ENCODE peak calls at places on chromosomes 5 and 9, in nine cellular contexts. Z, I, B, D, G, X, L, F and H are unnamed samples.

GRCh38 chr9:18448101-18448500 is 25.9 kb upstream of the ADAMTSL1 start:
- DNase-seq in L (no peak), F (no peak), X (no peak), D (no peak), G (no peak), Z (no peak), I (no peak), B (no peak), H (no peak)

GRCh38 chr5:122093415-122093814 is 15.4 kb upstream of the LOX start:
- DNase-seq in D (no peak), F (no peak), I (peak; percentile 70), B (no peak), X (no peak), Z (no peak), G (no peak), L (no peak), H (no peak)

GRCh38 chr5:15763754-15764153 is 263.8 kb downstream of the FBXL7 start:
- DNase-seq in I (peak; percentile 17), G (no peak), F (no peak), L (no peak), X (no peak), D (no peak), B (no peak), Z (no peak), H (no peak)

GRCh38 chr5:138033275-138033808 is 463 bp upstream of the FAM13B start:
- DNase-seq in F (no peak), B (no peak), L (no peak), I (peak; percentile 8), X (peak; percentile 45), G (no peak), D (no peak), Z (peak; percentile 22), H (no peak)

GRCh38 chr5:4579679-4580078 is 560.5 kb upstream of the ADAMTS16 start:
- DNase-seq in F (no peak), L (no peak), I (no peak), G (no peak), Z (no peak), D (no peak), B (no peak), X (no peak), H (no peak)

GRCh38 chr5:100706796-100707195 is 171.6 kb downstream of the FAM174A start:
- DNase-seq in G (no peak), B (no peak), F (no peak), X (peak; percentile 7), D (no peak), I (peak; percentile 56), Z (no peak), L (no peak), H (no peak)

GRCh38 chr5:150298701-150299451 is 3.8 kb downstream of the ARSI start:
- DNase-seq in G (no peak), Z (no peak), I (peak; percentile 97), B (no peak), L (no peak), X (peak; percentile 97), D (no peak), F (no peak), H (no peak)

GRCh38 chr9:73370053-73370452 is 218.4 kb downstream of the ANXA1 start:
- DNase-seq in D (no peak), Z (no peak), L (no peak), B (no peak), I (no peak), G (no peak), F (no peak), X (peak; percentile 47), H (no peak)

GRCh38 chr9:88781500-88782391 is 209.5 kb upstream of the S1PR3 start:
- DNase-seq in B (no peak), X (no peak), G (no peak), F (no peak), I (peak; percentile 94), L (no peak), Z (no peak), D (peak; percentile 33), H (no peak)

GRCh38 chr9:87610200-87611155 is 112.8 kb downstream of the DAPK1 start:
- DNase-seq in I (peak; percentile 15), X (peak; percentile 37), B (no peak), F (no peak), L (no peak), Z (no peak), G (no peak), D (no peak), H (no peak)

GRCh38 chr9:87614402-87614801 is 111.5 kb upstream of the CTSL start:
- DNase-seq in X (no peak), B (no peak), L (no peak), F (no peak), Z (no peak), G (no peak), D (no peak), I (no peak), H (no peak)

GRCh38 chr9:87612536-87612935 is 113.4 kb upstream of the CTSL start:
- DNase-seq in F (peak; percentile 7), I (no peak), Z (no peak), L (no peak), X (no peak), D (no peak), B (no peak), G (no peak), H (no peak)

GRCh38 chr9:87615547-87616148 is 110.3 kb upstream of the CTSL start:
- DNase-seq in X (peak; percentile 80), L (no peak), F (peak; percentile 31), Z (no peak), I (no peak), D (no peak), B (no peak), G (peak; percentile 50), H (no peak)

GRCh38 chr9:87613265-87614111 is 112.4 kb upstream of the CTSL start:
- DNase-seq in G (peak; percentile 59), F (peak; percentile 22), B (no peak), L (no peak), X (peak; percentile 9), Z (peak; percentile 73), D (no peak), I (peak; percentile 38), H (no peak)
- H3K4me1 ChIP-seq in G (peaks cover 24% of the 10 kb centered on the region), F (peaks cover 13% of the 10 kb centered on the region), B (peaks cover 21% of the 10 kb centered on the region), L (no peaks in the 10 kb centered on the region), X (peaks cover 27% of the 10 kb centered on the region), Z (peaks cover 67% of the 10 kb centered on the region), D (no peaks in the 10 kb centered on the region), I (no peaks in the 10 kb centered on the region), H (no peaks in the 10 kb centered on the region)

DNA sequence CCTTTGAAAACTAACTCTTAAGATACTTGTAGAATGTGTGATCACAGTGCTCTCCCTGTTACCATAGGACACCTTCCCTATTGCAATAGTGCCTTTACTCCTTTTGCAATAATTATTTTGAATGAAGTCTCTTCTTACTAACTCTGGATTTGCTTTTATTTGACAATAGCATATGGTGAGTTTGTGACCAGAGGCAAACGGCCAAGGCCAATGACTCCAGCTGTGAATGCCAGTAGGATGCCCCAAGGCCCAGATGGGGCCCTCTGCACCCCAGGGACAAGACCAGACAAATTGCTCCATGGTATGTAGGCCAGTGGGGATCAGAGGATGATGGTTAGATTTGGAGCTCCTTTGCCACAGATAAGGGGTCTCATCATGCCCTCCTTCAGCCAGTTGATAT is 116.9 kb downstream of the NPR3 start:
- DNase-seq in X (no peak), G (no peak), D (no peak), I (no peak), L (no peak), F (no peak), B (no peak), Z (no peak), H (no peak)
- H3K4me1 ChIP-seq in X (no peaks in the 10 kb centered on the region), G (no peaks in the 10 kb centered on the region), D (no peaks in the 10 kb centered on the region), I (no peaks in the 10 kb centered on the region), L (no peaks in the 10 kb centered on the region), F (no peaks in the 10 kb centered on the region), B (no peaks in the 10 kb centered on the region), Z (no peaks in the 10 kb centered on the region), H (no peaks in the 10 kb centered on the region)

DNA sequence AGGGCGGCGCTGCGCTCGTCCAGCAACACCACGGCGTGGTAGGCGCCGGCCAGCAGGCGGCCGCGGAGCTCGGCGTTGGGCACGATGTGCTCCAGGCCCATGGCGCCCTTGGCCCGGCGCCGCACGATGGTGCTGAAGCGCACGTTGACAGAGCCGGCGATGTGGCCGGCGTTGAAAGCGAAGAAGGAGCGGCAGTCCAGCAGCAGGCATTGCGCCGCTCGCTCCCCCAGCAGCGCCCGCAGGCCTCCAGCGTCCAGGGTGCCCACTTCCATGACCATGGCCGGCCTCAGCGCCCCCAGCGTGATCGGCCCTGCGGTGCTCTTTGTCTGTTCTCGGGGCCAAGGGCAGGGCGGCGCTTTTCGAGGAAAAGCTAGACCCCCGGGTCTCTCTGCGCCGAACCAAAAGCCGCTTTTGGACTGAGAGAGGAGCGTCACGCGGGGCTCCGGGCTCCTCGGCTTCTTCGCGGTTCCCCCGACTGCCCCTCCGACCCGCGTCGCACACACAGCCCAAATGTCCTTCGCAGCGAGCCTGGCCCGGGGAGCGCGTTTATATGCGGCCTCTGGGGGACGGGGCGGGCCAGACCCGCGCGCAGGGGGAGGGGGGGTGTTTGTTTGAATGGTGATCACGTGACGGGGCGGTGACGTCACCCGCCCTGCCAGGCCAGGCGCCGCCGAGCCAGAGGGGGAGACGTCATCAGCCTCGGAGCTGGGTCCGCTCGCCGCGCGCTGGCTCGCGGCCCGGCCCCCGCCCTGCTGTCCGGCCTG is at the start of gene DUSP1:
- DNase-seq in Z (peak; percentile 100), B (peak; percentile 100), I (peak; percentile 98), X (peak; percentile 95), D (peak; percentile 100), F (peak; percentile 98), L (peak; percentile 89), G (peak; percentile 100), H (peak; percentile 98)
- H3K4me1 ChIP-seq in Z (peaks cover 65% of the 10 kb centered on the region), B (peaks cover 38% of the 10 kb centered on the region), I (peaks cover 24% of the 10 kb centered on the region), X (peaks cover 57% of the 10 kb centered on the region), D (peaks cover 36% of the 10 kb centered on the region), F (peaks cover 48% of the 10 kb centered on the region), L (peaks cover 27% of the 10 kb centered on the region), G (peaks cover 59% of the 10 kb centered on the region), H (peaks cover 47% of the 10 kb centered on the region)

GRCh38 chr9:127121628-127122175 is 733 bp downstream of the ANGPTL2 start:
- DNase-seq in Z (no peak), B (no peak), I (peak; percentile 38), D (no peak), X (no peak), L (no peak), F (no peak), G (no peak), H (no peak)

GRCh38 chr9:127118597-127119318 is 3.7 kb downstream of the ANGPTL2 start:
- DNase-seq in G (no peak), D (no peak), B (no peak), F (no peak), X (no peak), Z (no peak), L (no peak), I (no peak), H (no peak)

GRCh38 chr9:127116946-127117345 is 5.5 kb downstream of the ANGPTL2 start:
- DNase-seq in L (no peak), X (no peak), I (no peak), D (no peak), G (no peak), F (no peak), B (no peak), Z (no peak), H (no peak)

GRCh38 chr9:127117801-127118200 is 4.6 kb downstream of the ANGPTL2 start:
- DNase-seq in X (no peak), L (no peak), F (no peak), B (no peak), D (no peak), Z (no peak), I (no peak), G (no peak), H (no peak)

DNA sequence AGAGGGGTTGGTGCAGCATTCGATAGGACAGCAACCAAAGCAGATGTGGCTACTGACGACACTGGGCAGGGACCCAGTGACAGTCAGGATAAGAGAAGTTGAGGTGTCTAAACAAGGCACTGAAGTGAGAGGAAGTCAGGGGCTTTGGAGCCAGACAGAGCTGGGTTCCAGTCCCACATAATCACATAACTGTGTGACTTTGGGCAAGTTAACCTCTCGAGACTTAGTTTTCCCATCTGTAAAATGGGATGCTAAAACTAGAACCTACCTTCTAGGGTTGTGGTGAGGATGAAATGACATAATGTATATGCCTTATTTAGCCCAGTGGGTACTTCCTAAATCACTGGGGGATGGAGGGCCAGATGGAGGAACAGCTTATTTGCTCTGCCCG is 3.1 kb downstream of the ANGPTL2 start:
- DNase-seq in D (no peak), G (no peak), F (no peak), Z (no peak), X (no peak), I (no peak), B (no peak), L (no peak), H (no peak)
- H3K4me1 ChIP-seq in D (peaks cover 81% of the 10 kb centered on the region), G (peaks cover 37% of the 10 kb centered on the region), F (peaks cover 7% of the 10 kb centered on the region), Z (peaks cover 26% of the 10 kb centered on the region), X (peaks cover 11% of the 10 kb centered on the region), I (peaks cover 14% of the 10 kb centered on the region), B (peaks cover 6% of the 10 kb centered on the region), L (no peaks in the 10 kb centered on the region), H (peaks cover 14% of the 10 kb centered on the region)